ENCODE peak calls at places on chromosomes 11 and 22, in eight cellular contexts. O is T47D; P is stimulated activated naive CD4-positive, alpha-beta T cell; Z is HT1080; C is esophagus muscularis mucosa; N is RWPE1; M is stimulated activated CD8-positive, alpha-beta memory T cell treated with anti-CD3 and anti-CD28 coated beads, Interleukin-4, amount 100 ng/mL, for 24 hours; W is H1. G is an unnamed sample.

GRCh38 chr11:61698173-61698965 is 18.2 kb downstream of the DAGLA start:
- DNase-seq in O (no peak), P (no peak), N (no peak), Z (no peak), C (no peak), M (no peak), W (no peak), G (peak)

GRCh38 chr22:36732609-36733008 is 29.1 kb upstream of the CACNG2 start:
- DNase-seq in C (no peak), W (no peak), P (no peak), N (no peak), M (no peak), O (no peak), Z (no peak), G (no peak)

GRCh38 chr11:84522331-84522730 is 1104.8 kb downstream of the DLG2 start:
- DNase-seq in M (no peak), P (no peak), O (no peak), W (no peak), N (no peak), Z (no peak), C (no peak), G (no peak)

GRCh38 chr11:76672431-76673163 is 2.0 kb upstream of the LRRC32 start:
- DNase-seq in O (no peak), P (no peak), C (no peak), M (peak), N (no peak), Z (no peak), W (no peak), G (peak)

GRCh38 chr11:114102993-114103896 is 43.7 kb downstream of the ZBTB16 start:
- DNase-seq in W (no peak), Z (no peak), M (no peak), O (no peak), C (no peak), P (no peak), N (no peak), G (no peak)

GRCh38 chr11:106275151-106275550 is 197.7 kb downstream of the AASDHPPT start:
- DNase-seq in P (no peak), N (no peak), W (no peak), Z (no peak), O (no peak), C (no peak), M (no peak), G (no peak)

GRCh38 chr11:124465368-124465767 is 19.9 kb upstream of the OR8B8 start:
- DNase-seq in C (no peak), O (no peak), Z (no peak), W (no peak), P (no peak), M (no peak), N (no peak), G (no peak)

GRCh38 chr11:28910926-28911325 is 802.7 kb downstream of the METTL15 start:
- DNase-seq in C (no peak), P (no peak), O (no peak), Z (no peak), N (no peak), W (no peak), M (no peak), G (no peak)

GRCh38 chr11:86303257-86303656 is 1.2 kb downstream of the HIKESHI start:
- DNase-seq in N (no peak), W (no peak), C (no peak), P (no peak), Z (peak), O (no peak), M (no peak), G (no peak)

GRCh38 chr11:64846998-64847666 is 2.7 kb upstream of the CDC42BPG start:
- DNase-seq in N (peak), P (peak), O (peak), W (peak), M (peak), C (peak), Z (peak), G (peak)

GRCh38 chr11:73577496-73577917 is 20.4 kb downstream of the FAM168A start:
- DNase-seq in P (no peak), N (no peak), C (no peak), M (no peak), O (no peak), Z (no peak), W (no peak), G (no peak)

GRCh38 chr22:48499456-48500425 is 1327.9 kb downstream of the BRD1 start:
- DNase-seq in N (no peak), M (no peak), P (no peak), O (no peak), Z (no peak), W (no peak), C (no peak), G (no peak)

GRCh38 chr11:125300791-125301218 is 136.3 kb downstream of the PKNOX2 start:
- DNase-seq in P (no peak), O (peak), M (no peak), C (no peak), Z (peak), W (no peak), N (peak), G (no peak)

GRCh38 chr11:129041611-129042018 is 98.9 kb upstream of the TP53AIP1 start:
- DNase-seq in P (no peak), N (no peak), W (no peak), Z (no peak), M (no peak), O (peak), C (no peak), G (no peak)

GRCh38 chr11:110901441-110901840 is 189.2 kb upstream of the ARHGAP20 start:
- DNase-seq in Z (no peak), C (no peak), N (no peak), O (no peak), M (no peak), P (no peak), W (no peak), G (no peak)

GRCh38 chr11:134660416-134660815 is 248.4 kb upstream of the B3GAT1 start:
- DNase-seq in O (no peak), Z (no peak), W (no peak), N (no peak), P (no peak), C (peak), M (no peak), G (no peak)

GRCh38 chr11:133950874-133951483 is 5.8 kb downstream of the IGSF9B start:
- DNase-seq in W (peak), C (no peak), P (no peak), M (no peak), N (no peak), O (no peak), Z (no peak), G (no peak)

GRCh38 chr11:66478823-66479740 is 1.2 kb upstream of the DPP3 start:
- DNase-seq in Z (peak), C (no peak), P (no peak), M (no peak), W (peak), O (peak), N (peak), G (peak)

GRCh38 chr22:48884786-48885185 is 942.9 kb downstream of the BRD1 start:
- DNase-seq in W (no peak), P (no peak), O (no peak), N (no peak), C (no peak), M (no peak), Z (no peak), G (no peak)

GRCh38 chr22:27541831-27542230 is 259.7 kb downstream of the MN1 start:
- DNase-seq in O (no peak), M (no peak), W (no peak), P (no peak), C (no peak), Z (no peak), N (no peak), G (no peak)

GRCh38 chr11:121421149-121421906 is 30.8 kb upstream of the SORL1 start:
- DNase-seq in M (no peak), O (peak), C (no peak), N (peak), W (no peak), P (no peak), Z (peak), G (no peak)

GRCh38 chr11:1934326-1935155 is 12.6 kb upstream of the MRPL23 start:
- DNase-seq in C (no peak), O (no peak), M (no peak), P (no peak), N (no peak), W (no peak), Z (no peak), G (no peak)

GRCh38 chr11:96045622-96046456 is 121.9 kb upstream of the MTMR2 start:
- DNase-seq in O (no peak), W (peak), Z (no peak), M (no peak), N (no peak), C (no peak), P (no peak), G (no peak)

GRCh38 chr11:110525883-110526282 is 96.1 kb downstream of the FDX1 start:
- DNase-seq in O (no peak), Z (peak), N (peak), C (peak), M (no peak), P (no peak), W (no peak), G (no peak)

GRCh38 chr11:119666463-119667131 is 62.4 kb downstream of the NECTIN1 start:
- DNase-seq in N (peak), P (peak), C (no peak), M (peak), O (peak), Z (peak), W (peak), G (peak)

GRCh38 chr22:35046744-35047462 is 19.1 kb upstream of the ISX start:
- DNase-seq in O (no peak), C (no peak), N (no peak), M (no peak), Z (no peak), P (no peak), W (no peak), G (no peak)

GRCh38 chr11:132898676-132899075 is 633.6 kb downstream of the OPCML start:
- DNase-seq in C (no peak), Z (peak), O (no peak), M (no peak), P (no peak), W (no peak), N (no peak), G (no peak)

GRCh38 chr11:17102447-17102846 is 25.0 kb upstream of the RPS13 start:
- DNase-seq in N (no peak), W (no peak), P (no peak), C (no peak), Z (no peak), M (no peak), O (no peak), G (no peak)

GRCh38 chr11:114624455-114625207 is 29.0 kb upstream of the NXPE4 start:
- DNase-seq in P (no peak), M (no peak), W (no peak), Z (no peak), N (no peak), C (no peak), O (no peak), G (no peak)

GRCh38 chr11:91141655-91142054 is 918.8 kb upstream of the CHORDC1 start:
- DNase-seq in O (no peak), N (no peak), W (no peak), M (no peak), Z (no peak), C (no peak), P (no peak), G (no peak)

GRCh38 chr11:63212742-63213141 is 30.7 kb downstream of the SLC22A25 start:
- DNase-seq in W (no peak), O (peak), C (no peak), M (no peak), Z (peak), N (peak), P (no peak), G (peak)

GRCh38 chr22:26124991-26125725 is 44.1 kb upstream of the SEZ6L start:
- DNase-seq in M (no peak), N (no peak), W (no peak), Z (no peak), P (no peak), C (peak), O (no peak), G (no peak)

GRCh38 chr22:44686873-44687600 is 15.0 kb upstream of the PRR5 start:
- DNase-seq in P (no peak), M (no peak), W (no peak), N (no peak), O (peak), C (no peak), Z (no peak), G (no peak)

GRCh38 chr11:69080361-69080973 is 31.7 kb downstream of the TPCN2 start:
- DNase-seq in P (no peak), O (no peak), N (peak), M (no peak), W (no peak), Z (peak), C (no peak), G (peak)

GRCh38 chr11:8277691-8278090 is 14.0 kb upstream of the LMO1 start:
- DNase-seq in M (no peak), P (no peak), N (no peak), W (no peak), Z (no peak), O (no peak), C (no peak), G (no peak)

GRCh38 chr22:11042116-11042515 is 4485.9 kb upstream of the OR11H1 start:
- DNase-seq in O (no peak), N (no peak), C (no peak), M (no peak), Z (no peak), W (no peak), P (no peak), G (no peak)

GRCh38 chr11:60788401-60789110 is 3.4 kb downstream of the MS4A10 start:
- DNase-seq in C (no peak), P (no peak), O (no peak), N (no peak), Z (no peak), M (no peak), W (no peak), G (no peak)

GRCh38 chr11:82988936-82989627 is 82.6 kb downstream of the RAB30 start:
- DNase-seq in O (no peak), W (no peak), Z (no peak), C (no peak), N (no peak), P (no peak), M (no peak), G (no peak)

GRCh38 chr11:2804701-2805387 is 80.7 kb downstream of the CDKN1C start:
- DNase-seq in P (no peak), M (no peak), C (no peak), W (peak), O (no peak), Z (no peak), N (no peak), G (peak)